ENCODE peak calls at places on chromosomes 5 and 9, in six cellular contexts. One of them, this sample, is unnamed.
A peak's percentile ranks its signal among the peaks of the same experiment; 100 is the strongest.

GRCh38 chr5:94983861-94984535 is 300.9 kb downstream of the MCTP1 start:
- DNase-seq in WTC11: no peak
- DNase-seq in lower leg skin: no peak
- DNase-seq in BE2C: no peak
- DNase-seq in transverse colon: no peak
- DNase-seq in lung: no peak
- DNase-seq in this sample: no peak

GRCh38 chr5:180130291-180130869 is 58.8 kb upstream of the RNF130 start:
- DNase-seq in WTC11: no peak
- DNase-seq in lower leg skin: peak; percentile 65
- DNase-seq in BE2C: no peak
- DNase-seq in transverse colon: no peak
- DNase-seq in lung: no peak
- DNase-seq in this sample: no peak

GRCh38 chr9:136997830-136998234 is 1.5 kb upstream of the CLIC3 start:
- DNase-seq in WTC11: no peak
- DNase-seq in lower leg skin: no peak
- DNase-seq in BE2C: no peak
- DNase-seq in transverse colon: peak; percentile 46
- DNase-seq in lung: no peak
- DNase-seq in this sample: no peak

GRCh38 chr9:84315278-84315877 is 25.2 kb downstream of the SLC28A3 start:
- DNase-seq in WTC11: peak; percentile 63
- DNase-seq in lower leg skin: no peak
- DNase-seq in BE2C: peak; percentile 60
- DNase-seq in transverse colon: peak; percentile 63
- DNase-seq in lung: peak; percentile 45
- DNase-seq in this sample: peak; percentile 14

GRCh38 chr9:37034320-37034937 is 361 bp upstream of the PAX5 start:
- DNase-seq in WTC11: peak; percentile 74
- DNase-seq in lower leg skin: peak; percentile 82
- DNase-seq in BE2C: no peak
- DNase-seq in transverse colon: peak; percentile 39
- DNase-seq in lung: no peak
- DNase-seq in this sample: no peak

GRCh38 chr9:136306691-136307208 is 2.9 kb upstream of the CCDC187 start:
- DNase-seq in WTC11: no peak
- DNase-seq in lower leg skin: no peak
- DNase-seq in BE2C: peak; percentile 46
- DNase-seq in transverse colon: no peak
- DNase-seq in lung: no peak
- DNase-seq in this sample: no peak

GRCh38 chr9:136975624-136976023 is 1.7 kb upstream of the PTGDS start:
- DNase-seq in WTC11: peak; percentile 89
- DNase-seq in lower leg skin: no peak
- DNase-seq in BE2C: no peak
- DNase-seq in transverse colon: no peak
- DNase-seq in lung: no peak
- DNase-seq in this sample: peak; percentile 76

GRCh38 chr9:104907278-104907951 is 20.5 kb downstream of the ABCA1 start:
- DNase-seq in WTC11: no peak
- DNase-seq in lower leg skin: no peak
- DNase-seq in BE2C: no peak
- DNase-seq in transverse colon: no peak
- DNase-seq in lung: no peak
- DNase-seq in this sample: peak; percentile 30

GRCh38 chr5:65854931-65855330 is 71.4 kb upstream of the ERBIN start:
- DNase-seq in WTC11: no peak
- DNase-seq in lower leg skin: no peak
- DNase-seq in BE2C: no peak
- DNase-seq in transverse colon: no peak
- DNase-seq in lung: no peak
- DNase-seq in this sample: no peak

GRCh38 chr9:128190516-128191405 is 611 bp downstream of the CIZ1 start:
- DNase-seq in WTC11: no peak
- DNase-seq in lower leg skin: no peak
- DNase-seq in BE2C: no peak
- DNase-seq in transverse colon: peak; percentile 23
- DNase-seq in lung: no peak
- DNase-seq in this sample: peak; percentile 16

GRCh38 chr9:128193469-128194096 is 2.2 kb upstream of the CIZ1 start:
- DNase-seq in WTC11: no peak
- DNase-seq in lower leg skin: no peak
- DNase-seq in BE2C: no peak
- DNase-seq in transverse colon: no peak
- DNase-seq in lung: no peak
- DNase-seq in this sample: no peak

GRCh38 chr9:128191406-128192046 is at the start of gene CIZ1:
- DNase-seq in WTC11: peak; percentile 75
- DNase-seq in lower leg skin: peak; percentile 95
- DNase-seq in BE2C: peak; percentile 88
- DNase-seq in transverse colon: peak; percentile 85
- DNase-seq in lung: peak; percentile 79
- DNase-seq in this sample: peak; percentile 83

GRCh38 chr9:128190013-128190412 is 1.4 kb downstream of the CIZ1 start:
- DNase-seq in WTC11: no peak
- DNase-seq in lower leg skin: no peak
- DNase-seq in BE2C: no peak
- DNase-seq in transverse colon: no peak
- DNase-seq in lung: no peak
- DNase-seq in this sample: no peak

DNA sequence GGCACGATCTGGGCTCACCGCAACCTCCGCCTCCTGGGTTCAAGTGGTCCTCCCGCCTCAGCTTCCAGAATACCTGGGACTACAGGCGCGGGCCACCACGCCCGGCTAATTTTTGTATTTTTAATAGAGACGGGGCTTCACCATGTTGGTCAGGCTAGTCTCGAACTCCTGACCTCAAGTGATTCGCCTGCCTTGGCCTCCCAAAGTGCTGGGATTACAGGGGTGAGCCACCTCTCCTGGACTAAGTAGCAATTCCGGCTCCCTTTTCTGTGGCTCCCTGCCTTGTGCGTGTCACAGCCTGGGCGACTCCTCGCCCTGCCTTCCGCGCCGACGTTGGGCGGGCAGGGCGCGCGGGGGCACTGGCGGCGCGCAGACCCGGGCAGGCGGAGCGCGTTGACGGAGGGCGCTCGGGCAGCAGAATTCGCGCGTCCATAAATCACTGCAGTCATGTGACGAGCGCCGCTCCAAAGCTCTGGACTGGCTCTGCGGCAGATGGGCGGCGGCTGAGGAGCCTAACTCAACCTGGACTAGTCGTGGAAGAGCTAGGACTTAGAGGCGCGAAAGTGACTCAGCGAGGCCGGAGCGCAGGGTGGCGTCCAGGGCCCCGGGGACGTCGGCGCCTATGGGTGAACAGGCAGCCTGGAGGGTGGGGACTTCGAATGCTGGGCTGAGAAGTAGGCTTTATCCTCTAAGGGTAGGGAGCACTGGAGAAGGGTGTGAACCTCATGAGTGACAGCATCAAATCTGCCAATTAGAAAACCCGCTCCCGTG is 1.4 kb upstream of the CIZ1 start:
- DNase-seq in WTC11: peak; percentile 30
- DNase-seq in lower leg skin: peak; percentile 97
- DNase-seq in BE2C: peak; percentile 92
- DNase-seq in transverse colon: peak; percentile 92
- DNase-seq in lung: peak; percentile 83
- DNase-seq in this sample: peak; percentile 75
- TF ChIP-seq CTCF in WTC11: no peak
- TF ChIP-seq CTCF in lower leg skin: no peak
- TF ChIP-seq CTCF in BE2C: peak; percentile 18
- TF ChIP-seq CTCF in transverse colon: peak; percentile 25
- TF ChIP-seq CTCF in lung: no peak
- TF ChIP-seq CTCF in this sample: peak; percentile 42

GRCh38 chr9:133406039-133406438 is 11.8 kb downstream of the REXO4 start:
- DNase-seq in WTC11: no peak
- DNase-seq in lower leg skin: no peak
- DNase-seq in BE2C: no peak
- DNase-seq in transverse colon: no peak
- DNase-seq in lung: no peak
- DNase-seq in this sample: no peak

GRCh38 chr9:133402689-133403088 is 15.1 kb downstream of the REXO4 start:
- DNase-seq in WTC11: no peak
- DNase-seq in lower leg skin: no peak
- DNase-seq in BE2C: no peak
- DNase-seq in transverse colon: no peak
- DNase-seq in lung: no peak
- DNase-seq in this sample: no peak

GRCh38 chr9:133404440-133405002 is 13.3 kb downstream of the REXO4 start:
- DNase-seq in WTC11: no peak
- DNase-seq in lower leg skin: no peak
- DNase-seq in BE2C: no peak
- DNase-seq in transverse colon: no peak
- DNase-seq in lung: no peak
- DNase-seq in this sample: no peak

GRCh38 chr9:133405508-133406009 is 12.3 kb downstream of the REXO4 start:
- DNase-seq in WTC11: no peak
- DNase-seq in lower leg skin: no peak
- DNase-seq in BE2C: no peak
- DNase-seq in transverse colon: no peak
- DNase-seq in lung: no peak
- DNase-seq in this sample: no peak

DNA sequence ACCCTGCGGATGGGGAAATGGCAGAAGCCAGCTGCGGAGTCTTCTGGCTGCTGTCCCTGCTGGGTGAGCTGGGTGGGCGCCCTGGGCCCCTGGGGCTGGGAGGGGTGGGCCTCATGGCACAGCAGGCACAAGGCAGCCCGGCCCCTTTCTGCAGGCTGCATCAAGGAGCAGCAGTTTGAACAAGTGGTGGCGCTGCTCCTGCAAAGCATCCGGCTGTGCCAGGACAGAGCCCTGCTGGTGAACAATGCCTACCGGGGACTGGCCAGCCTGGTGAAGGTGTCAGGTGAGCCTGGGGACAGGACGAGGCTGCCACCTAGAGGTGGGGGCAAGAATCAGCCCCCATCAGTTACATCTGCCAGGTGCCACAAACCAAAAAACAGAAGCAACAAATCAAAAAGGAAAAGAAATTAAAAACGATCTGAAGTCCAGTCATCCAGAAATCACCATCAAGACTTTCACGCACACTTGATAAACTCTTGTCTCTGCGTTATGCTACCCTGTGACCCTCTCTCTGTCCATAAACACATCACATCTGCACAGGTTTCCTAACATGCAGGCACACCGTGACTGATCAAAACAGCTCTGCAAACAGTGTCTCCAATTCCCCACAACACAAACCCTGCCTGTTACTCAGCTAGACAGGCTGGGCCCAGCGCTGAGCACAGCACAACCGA is 13.9 kb downstream of the REXO4 start:
- DNase-seq in WTC11: peak; percentile 72
- DNase-seq in lower leg skin: no peak
- DNase-seq in BE2C: peak; percentile 54
- DNase-seq in transverse colon: peak; percentile 66
- DNase-seq in lung: peak; percentile 67
- DNase-seq in this sample: no peak
- TF ChIP-seq CTCF in WTC11: peak; percentile 64
- TF ChIP-seq CTCF in lower leg skin: no peak
- TF ChIP-seq CTCF in BE2C: peak; percentile 62
- TF ChIP-seq CTCF in transverse colon: peak; percentile 70
- TF ChIP-seq CTCF in lung: peak; percentile 43
- TF ChIP-seq CTCF in this sample: peak; percentile 47

GRCh38 chr9:117624106-117624505 is 80.1 kb upstream of the TLR4 start:
- DNase-seq in WTC11: no peak
- DNase-seq in lower leg skin: no peak
- DNase-seq in BE2C: no peak
- DNase-seq in transverse colon: no peak
- DNase-seq in lung: no peak
- DNase-seq in this sample: no peak

GRCh38 chr9:117625154-117625553 is 79.0 kb upstream of the TLR4 start:
- DNase-seq in WTC11: no peak
- DNase-seq in lower leg skin: no peak
- DNase-seq in BE2C: no peak
- DNase-seq in transverse colon: no peak
- DNase-seq in lung: no peak
- DNase-seq in this sample: no peak

GRCh38 chr9:117616436-117616835 is 87.8 kb upstream of the TLR4 start:
- DNase-seq in WTC11: no peak
- DNase-seq in lower leg skin: no peak
- DNase-seq in BE2C: peak; percentile 43
- DNase-seq in transverse colon: no peak
- DNase-seq in lung: no peak
- DNase-seq in this sample: no peak

DNA sequence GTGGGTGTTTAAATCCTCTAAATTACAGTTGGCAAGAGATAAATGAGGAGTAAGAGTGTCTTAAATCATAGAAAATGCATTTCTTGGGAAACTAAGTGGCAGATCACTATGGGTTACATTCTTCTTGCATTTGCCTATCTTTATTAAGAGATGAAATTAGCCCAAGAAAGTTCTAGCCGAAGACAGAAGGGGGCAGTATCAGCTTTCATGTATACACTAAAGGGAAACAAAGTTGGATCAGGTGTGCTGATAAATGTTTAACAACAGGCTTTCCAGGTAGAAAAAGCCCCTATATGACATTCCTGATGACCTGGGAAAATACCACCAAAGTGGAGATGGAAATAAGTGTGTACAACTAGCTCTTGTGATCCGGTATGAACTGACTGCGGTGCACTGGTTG is 81.9 kb upstream of the TLR4 start:
- DNase-seq in WTC11: no peak
- DNase-seq in lower leg skin: no peak
- DNase-seq in BE2C: no peak
- DNase-seq in transverse colon: no peak
- DNase-seq in lung: no peak
- DNase-seq in this sample: no peak
- TF ChIP-seq CTCF in WTC11: no peak
- TF ChIP-seq CTCF in lower leg skin: no peak
- TF ChIP-seq CTCF in BE2C: peak; percentile 5
- TF ChIP-seq CTCF in transverse colon: no peak
- TF ChIP-seq CTCF in lung: no peak
- TF ChIP-seq CTCF in this sample: no peak

GRCh38 chr9:95193067-95193466 is 124.4 kb downstream of the FANCC start:
- DNase-seq in WTC11: no peak
- DNase-seq in lower leg skin: no peak
- DNase-seq in BE2C: no peak
- DNase-seq in transverse colon: no peak
- DNase-seq in lung: no peak
- DNase-seq in this sample: no peak
- TF ChIP-seq CTCF in WTC11: peak; percentile 67
- TF ChIP-seq CTCF in lower leg skin: no peak
- TF ChIP-seq CTCF in BE2C: no peak
- TF ChIP-seq CTCF in transverse colon: no peak
- TF ChIP-seq CTCF in lung: no peak
- TF ChIP-seq CTCF in this sample: no peak

DNA sequence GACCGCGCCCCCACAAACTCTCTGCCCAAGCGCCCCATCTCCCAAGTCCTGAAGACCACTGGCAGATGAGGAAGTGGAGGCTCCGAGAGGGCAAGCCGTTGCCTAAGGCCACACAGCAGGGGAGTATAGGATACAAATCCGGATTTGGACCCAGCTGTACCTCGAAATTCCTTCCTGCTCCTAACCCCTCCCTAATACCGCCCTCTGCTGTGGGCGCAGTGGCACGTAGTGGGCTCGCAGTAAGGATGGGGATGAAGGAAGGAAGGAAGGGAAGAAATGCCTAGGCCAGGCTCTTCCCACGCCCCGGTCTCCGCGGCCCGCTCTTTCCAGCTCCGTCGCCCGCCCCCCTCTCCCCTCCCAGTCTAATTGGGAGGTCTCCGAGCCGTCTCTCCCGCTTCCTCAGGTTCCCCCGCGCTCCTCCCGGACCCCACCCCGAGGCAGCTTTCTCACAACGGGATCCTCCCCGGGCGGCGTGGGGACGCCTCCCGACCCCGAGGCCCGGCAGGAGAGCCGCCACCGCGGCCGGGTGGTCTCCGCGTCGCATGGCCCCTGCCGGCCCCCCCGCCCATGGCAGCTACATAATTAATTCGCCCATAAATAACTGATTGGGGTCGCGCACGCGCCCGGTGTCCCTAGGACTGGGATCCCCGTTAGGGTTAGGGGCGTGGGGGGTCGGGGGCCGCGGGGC is 138.9 kb downstream of the C9orf50 start:
- DNase-seq in WTC11: no peak
- DNase-seq in lower leg skin: peak; percentile 91
- DNase-seq in BE2C: peak; percentile 60
- DNase-seq in transverse colon: no peak
- DNase-seq in lung: no peak
- DNase-seq in this sample: peak; percentile 55
- TF ChIP-seq CTCF in WTC11: no peak
- TF ChIP-seq CTCF in lower leg skin: no peak
- TF ChIP-seq CTCF in BE2C: peak; percentile 24
- TF ChIP-seq CTCF in transverse colon: peak; percentile 2
- TF ChIP-seq CTCF in lung: peak; percentile 9
- TF ChIP-seq CTCF in this sample: no peak

This sample was measured in heart right ventricle.